ENCODE peak calls at places on chromosomes 5 and 9, in four cellular contexts. G is H1, Z is HepG2, P is K562. W is an unnamed sample.

GRCh38 chr5:124737651-124738050 is 8.8 kb downstream of the ZNF608 start:
- DNase-seq in G (no peak), Z (no peak), P (no peak), W (no peak)

GRCh38 chr5:179293276-179293675 is 52.0 kb downstream of the ADAMTS2 start:
- DNase-seq in G (no peak), Z (no peak), P (no peak), W (no peak)

GRCh38 chr9:101514056-101514455 is 19.6 kb upstream of the RNF20 start:
- DNase-seq in G (no peak), Z (no peak), P (no peak), W (no peak)

GRCh38 chr9:90770339-90770738 is 31.3 kb upstream of the SYK start:
- DNase-seq in G (no peak), Z (no peak), P (no peak), W (no peak)

GRCh38 chr5:65072836-65073620 is 304.3 kb downstream of the CWC27 start:
- DNase-seq in G (no peak), Z (no peak), P (no peak), W (no peak)

GRCh38 chr9:134177624-134178393 is 13.4 kb upstream of the RNU6ATAC start:
- DNase-seq in G (no peak), Z (no peak), P (no peak), W (no peak)

GRCh38 chr5:2562036-2562435 is 189.4 kb downstream of the IRX2 start:
- DNase-seq in G (no peak), Z (no peak), P (no peak), W (no peak)

GRCh38 chr9:21810388-21810787 is 8.0 kb downstream of the MTAP start:
- DNase-seq in G (no peak), Z (no peak), P (no peak), W (no peak)

GRCh38 chr5:135491552-135492318 is 39.6 kb upstream of the TIFAB start:
- DNase-seq in G (no peak), Z (peak; percentile 47), P (peak; percentile 50), W (no peak)

GRCh38 chr9:35763181-35763580 is 9.1 kb upstream of the MSMP start:
- DNase-seq in G (no peak), Z (no peak), P (no peak), W (no peak)

GRCh38 chr5:138334867-138335447 is 3.1 kb upstream of the FAM53C start:
- DNase-seq in G (no peak), Z (no peak), P (no peak), W (no peak)

GRCh38 chr5:51378061-51378409 is 5.2 kb upstream of the ISL1 start:
- DNase-seq in G (no peak), Z (no peak), P (no peak), W (no peak)
- TF ChIP-seq CBX5 in G (no peak), Z (no peak), P (no peak), W (no peak)

GRCh38 chr9:93093449-93094293 is 2.3 kb upstream of the CARD19 start:
- DNase-seq in G (no peak), Z (no peak), P (no peak), W (no peak)
- TF ChIP-seq USF2 in G (no peak), Z (no peak), P (no peak), W (no peak)

DNA sequence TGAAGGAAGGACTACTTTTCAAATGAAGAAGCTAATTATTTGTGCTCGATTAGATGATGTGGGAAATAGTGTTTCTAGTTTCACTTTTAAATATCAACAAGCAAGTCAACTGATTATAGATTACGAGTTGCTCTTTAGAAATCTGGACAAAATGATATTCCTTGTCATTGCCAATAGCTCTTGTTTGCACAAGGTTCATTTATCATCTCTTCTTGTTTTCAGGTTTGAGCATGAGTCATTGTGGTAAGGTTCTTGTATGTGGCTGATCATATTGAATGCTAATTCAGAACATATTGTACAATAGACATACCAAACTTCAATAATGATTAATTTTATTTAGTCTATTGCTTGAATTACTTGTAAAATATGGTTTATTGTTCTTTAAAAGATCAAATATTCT is 501.2 kb upstream of the FTMT start:
- DNase-seq in G (no peak), Z (no peak), P (no peak), W (no peak)
- TF ChIP-seq CBX5 in G (no peak), Z (no peak), P (no peak), W (no peak)

GRCh38 chr5:176788931-176789872 is 21.2 kb upstream of the UNC5A start:
- DNase-seq in G (no peak), Z (no peak), P (no peak), W (no peak)
- TF ChIP-seq USF2 in G (no peak), Z (no peak), P (no peak), W (no peak)

GRCh38 chr5:10987291-10987806 is 226.3 kb upstream of the DAP start:
- DNase-seq in G (no peak), Z (no peak), P (no peak), W (no peak)

GRCh38 chr5:10988637-10989036 is 227.6 kb upstream of the DAP start:
- DNase-seq in G (no peak), Z (no peak), P (no peak), W (no peak)

GRCh38 chr5:10990626-10991025 is 229.6 kb upstream of the DAP start:
- DNase-seq in G (no peak), Z (no peak), P (no peak), W (no peak)

GRCh38 chr5:10987881-10988504 is 227.0 kb upstream of the DAP start:
- DNase-seq in G (peak; percentile 69), Z (peak; percentile 43), P (peak; percentile 81), W (no peak)

DNA sequence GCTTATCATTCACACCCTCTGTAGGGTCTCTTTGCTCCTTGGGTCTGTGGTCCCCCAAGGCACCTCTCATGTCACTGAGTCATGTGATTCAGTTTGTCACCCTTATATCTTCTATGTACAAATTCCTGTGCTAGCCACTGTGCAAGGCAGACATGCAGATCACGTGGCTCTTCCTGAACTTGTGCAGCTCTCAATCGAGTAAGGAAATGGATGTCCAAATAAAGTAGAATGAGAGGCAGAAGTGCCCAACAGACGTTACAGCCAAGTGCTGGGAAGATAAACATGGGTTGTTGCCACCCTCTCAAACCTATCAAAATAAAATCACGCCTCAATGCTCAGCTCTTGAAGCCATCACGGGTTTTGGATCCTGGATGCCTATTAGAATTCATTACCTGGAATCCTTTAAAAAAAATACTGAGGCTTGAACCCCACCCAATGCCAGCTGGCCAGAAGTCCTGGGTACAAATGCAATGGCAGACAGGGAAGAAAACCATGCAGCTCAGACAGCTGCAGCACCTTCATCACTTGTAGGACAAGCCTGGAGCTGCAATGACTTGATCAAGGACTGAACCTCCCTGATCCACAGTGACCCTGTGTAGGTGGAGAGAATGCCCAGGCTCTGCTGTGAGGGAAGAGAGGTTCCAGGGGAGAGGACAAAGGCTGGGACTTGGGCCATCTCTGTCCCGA is 228.7 kb upstream of the DAP start:
- DNase-seq in G (no peak), Z (no peak), P (no peak), W (no peak)
- TF ChIP-seq CBX5 in G (no peak), Z (no peak), P (no peak), W (no peak)

GRCh38 chr5:29024052-29024451 is 1985.7 kb upstream of the CDH9 start:
- DNase-seq in G (no peak), Z (no peak), P (no peak), W (no peak)

DNA sequence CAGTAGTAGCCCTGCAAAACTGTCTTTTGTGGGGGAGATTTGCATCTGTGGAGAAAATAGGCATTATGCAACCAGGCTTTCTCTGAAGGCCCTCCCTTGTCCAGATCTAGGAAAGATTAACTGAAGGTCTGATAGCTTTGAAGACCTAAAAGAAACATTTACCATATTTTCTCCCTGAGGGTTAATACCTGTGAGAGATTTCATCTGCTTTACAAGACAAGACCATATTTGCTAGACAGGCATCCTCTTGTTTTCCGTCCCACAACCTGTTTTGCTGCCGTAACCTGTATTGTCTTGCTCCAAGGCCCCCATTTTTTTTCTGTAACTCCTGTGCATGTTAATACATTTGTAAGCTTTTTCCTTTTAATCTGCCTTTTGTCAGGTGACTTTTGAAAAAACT is 1985.2 kb upstream of the CDH9 start:
- DNase-seq in G (no peak), Z (no peak), P (no peak), W (no peak)
- TF ChIP-seq USF2 in G (no peak), Z (no peak), P (no peak), W (no peak)

DNA sequence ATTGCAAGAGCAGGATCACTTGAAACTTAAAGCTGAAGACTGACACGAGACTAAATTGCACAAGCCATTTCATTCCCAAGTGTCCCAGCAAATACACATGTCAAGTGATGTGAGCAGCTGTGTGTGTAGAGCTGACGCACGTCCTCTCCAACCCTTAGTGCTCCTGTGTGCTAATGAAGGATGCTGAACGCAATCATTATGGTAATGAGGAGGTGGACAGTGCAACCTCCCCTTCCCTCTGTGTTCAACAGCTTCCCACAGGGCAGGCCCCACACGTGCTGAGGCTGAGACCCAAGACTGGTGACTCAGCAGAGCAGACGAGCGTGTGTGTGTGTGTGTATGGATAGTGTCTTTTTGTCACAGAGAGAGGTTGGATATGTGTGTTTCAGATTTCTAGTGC is 702.1 kb downstream of the SEMA5A start:
- DNase-seq in G (no peak), Z (no peak), P (no peak), W (no peak)
- TF ChIP-seq CBX5 in G (no peak), Z (no peak), P (no peak), W (no peak)